ENCODE peak calls at places on chromosomes 7 and 10, in five cellular contexts. H is NCI-H2081, E is T-helper 17 cell, W is caudate nucleus, B is HFFc6. M is an unnamed sample.

GRCh38 chr7:67475293-67475692 is 478.7 kb downstream of the TYW1 start:
- DNase-seq in H (no peak), E (no peak), W (no peak), B (no peak), M (no peak)

GRCh38 chr10:125158528-125159485 is 1.6 kb downstream of the CTBP2 start:
- DNase-seq in H (no peak), E (no peak), W (peak; percentile 47), B (no peak), M (no peak)

GRCh38 chr7:47038621-47039020 is 543.3 kb downstream of the TNS3 start:
- DNase-seq in H (no peak), E (no peak), W (no peak), B (no peak), M (no peak)

GRCh38 chr7:117672433-117672832 is 192.6 kb downstream of the CFTR start:
- DNase-seq in H (no peak), E (no peak), W (no peak), B (no peak), M (no peak)

GRCh38 chr10:64529003-64529350 is 1007.8 kb downstream of the REEP3 start:
- DNase-seq in H (no peak), E (no peak), W (no peak), B (no peak), M (no peak)

GRCh38 chr10:18610517-18610916 is 40.9 kb downstream of the NSUN6 start:
- DNase-seq in H (no peak), E (no peak), W (no peak), B (peak; percentile 76), M (no peak)

GRCh38 chr10:61943699-61944444 is 42.4 kb downstream of the ARID5B start:
- DNase-seq in H (no peak), E (no peak), W (no peak), B (peak; percentile 30), M (no peak)

GRCh38 chr7:36400606-36401005 is 10.9 kb downstream of the ANLN start:
- DNase-seq in H (no peak), E (no peak), W (no peak), B (peak; percentile 28), M (no peak)

GRCh38 chr10:97138174-97138573 is 47.6 kb downstream of the SLIT1 start:
- DNase-seq in H (no peak), E (no peak), W (no peak), B (no peak), M (no peak)

GRCh38 chr10:100909506-100910260 is 3.1 kb upstream of the SLF2 start:
- DNase-seq in H (no peak), E (no peak), W (no peak), B (no peak), M (no peak)

GRCh38 chr10:74056081-74056818 is 58.3 kb downstream of the VCL start:
- DNase-seq in H (no peak), E (no peak), W (peak; percentile 8), B (peak; percentile 70), M (no peak)

GRCh38 chr10:44962870-44963738 is 3.5 kb downstream of the RASSF4 start:
- DNase-seq in H (no peak), E (no peak), W (peak; percentile 34), B (no peak), M (no peak)

GRCh38 chr10:36489181-36489927 is 636.0 kb upstream of the ANKRD30A start:
- DNase-seq in H (no peak), E (no peak), W (no peak), B (no peak), M (no peak)

GRCh38 chr7:30472771-30473392 is 5.7 kb downstream of the NOD1 start:
- DNase-seq in H (no peak), E (no peak), W (no peak), B (peak; percentile 35), M (no peak)

GRCh38 chr7:17408245-17408903 is 109.9 kb downstream of the AHR start:
- DNase-seq in H (no peak), E (no peak), W (no peak), B (peak; percentile 88), M (no peak)

GRCh38 chr7:84999450-84999849 is 187.4 kb downstream of the SEMA3D start:
- DNase-seq in H (no peak), E (no peak), W (no peak), B (no peak), M (no peak)

GRCh38 chr10:35347088-35347487 is 10.8 kb downstream of the CCNY start:
- DNase-seq in H (no peak), E (no peak), W (peak; percentile 83), B (no peak), M (no peak)

GRCh38 chr7:137508437-137509175 is 165.1 kb upstream of the PTN start:
- DNase-seq in H (no peak), E (no peak), W (no peak), B (peak; percentile 72), M (no peak)

GRCh38 chr7:23765943-23766342 is 55.9 kb downstream of the STK31 start:
- DNase-seq in H (no peak), E (no peak), W (no peak), B (no peak), M (no peak)

GRCh38 chr10:92241158-92241500 is 49.7 kb downstream of the CPEB3 start:
- DNase-seq in H (no peak), E (no peak), W (peak; percentile 53), B (no peak), M (no peak)

GRCh38 chr7:114021135-114021534 is 102.3 kb upstream of the PPP1R3A start:
- DNase-seq in H (no peak), E (no peak), W (no peak), B (no peak), M (peak; percentile 66)

M was measured in COR-L47.